ENCODE peak calls at places on chromosomes 2 and 18, in eight cellular contexts. One of them, this sample, is unnamed.

GRCh38 chr2:190684941-190685340 is 36.1 kb downstream of the NAB1 start:
- DNase-seq in cerebellar cortex: peak
- DNase-seq in cardiac fibroblast: no peak
- DNase-seq in neural progenitor cell: no peak
- DNase-seq in hepatocyte: no peak
- DNase-seq in right cardiac atrium: no peak
- DNase-seq in stimulated activated CD4-positive, alpha-beta T cell treated with anti-CD3 and anti-CD28 coated beads, Interleukin-15, amount 100 ng/mL, for 24 hours: no peak
- DNase-seq in HL-60: no peak
- DNase-seq in this sample: no peak

GRCh38 chr18:74652392-74652988 is 54.8 kb downstream of the ZNF407 start:
- DNase-seq in cerebellar cortex: peak
- DNase-seq in cardiac fibroblast: peak
- DNase-seq in neural progenitor cell: peak
- DNase-seq in hepatocyte: peak
- DNase-seq in right cardiac atrium: no peak
- DNase-seq in stimulated activated CD4-positive, alpha-beta T cell treated with anti-CD3 and anti-CD28 coated beads, Interleukin-15, amount 100 ng/mL, for 24 hours: no peak
- DNase-seq in HL-60: no peak
- DNase-seq in this sample: peak

GRCh38 chr2:44201648-44202047 is 33.0 kb downstream of the PPM1B start:
- DNase-seq in cerebellar cortex: no peak
- DNase-seq in cardiac fibroblast: no peak
- DNase-seq in neural progenitor cell: no peak
- DNase-seq in hepatocyte: no peak
- DNase-seq in right cardiac atrium: no peak
- DNase-seq in stimulated activated CD4-positive, alpha-beta T cell treated with anti-CD3 and anti-CD28 coated beads, Interleukin-15, amount 100 ng/mL, for 24 hours: no peak
- DNase-seq in HL-60: no peak
- DNase-seq in this sample: no peak

GRCh38 chr2:241009601-241010530 is 11.4 kb downstream of the SNED1 start:
- DNase-seq in cerebellar cortex: peak
- DNase-seq in cardiac fibroblast: peak
- DNase-seq in neural progenitor cell: peak
- DNase-seq in hepatocyte: peak
- DNase-seq in right cardiac atrium: peak
- DNase-seq in stimulated activated CD4-positive, alpha-beta T cell treated with anti-CD3 and anti-CD28 coated beads, Interleukin-15, amount 100 ng/mL, for 24 hours: peak
- DNase-seq in HL-60: no peak
- DNase-seq in this sample: peak

GRCh38 chr2:196902828-196903227 is 23.7 kb downstream of the PGAP1 start:
- DNase-seq in cerebellar cortex: no peak
- DNase-seq in cardiac fibroblast: no peak
- DNase-seq in neural progenitor cell: no peak
- DNase-seq in hepatocyte: no peak
- DNase-seq in right cardiac atrium: no peak
- DNase-seq in stimulated activated CD4-positive, alpha-beta T cell treated with anti-CD3 and anti-CD28 coated beads, Interleukin-15, amount 100 ng/mL, for 24 hours: no peak
- DNase-seq in HL-60: no peak
- DNase-seq in this sample: no peak

GRCh38 chr2:62147610-62148301 is 48.2 kb upstream of the B3GNT2 start:
- DNase-seq in cerebellar cortex: no peak
- DNase-seq in cardiac fibroblast: peak
- DNase-seq in neural progenitor cell: no peak
- DNase-seq in hepatocyte: no peak
- DNase-seq in right cardiac atrium: no peak
- DNase-seq in stimulated activated CD4-positive, alpha-beta T cell treated with anti-CD3 and anti-CD28 coated beads, Interleukin-15, amount 100 ng/mL, for 24 hours: no peak
- DNase-seq in HL-60: peak
- DNase-seq in this sample: no peak

GRCh38 chr2:231715988-231716616 is 7.8 kb downstream of the PTMA start:
- DNase-seq in cerebellar cortex: peak
- DNase-seq in cardiac fibroblast: peak
- DNase-seq in neural progenitor cell: no peak
- DNase-seq in hepatocyte: no peak
- DNase-seq in right cardiac atrium: no peak
- DNase-seq in stimulated activated CD4-positive, alpha-beta T cell treated with anti-CD3 and anti-CD28 coated beads, Interleukin-15, amount 100 ng/mL, for 24 hours: peak
- DNase-seq in HL-60: no peak
- DNase-seq in this sample: no peak

GRCh38 chr2:203097735-203098134 is 83.1 kb downstream of the NBEAL1 start:
- DNase-seq in cerebellar cortex: peak
- DNase-seq in cardiac fibroblast: peak
- DNase-seq in neural progenitor cell: no peak
- DNase-seq in hepatocyte: peak
- DNase-seq in right cardiac atrium: no peak
- DNase-seq in stimulated activated CD4-positive, alpha-beta T cell treated with anti-CD3 and anti-CD28 coated beads, Interleukin-15, amount 100 ng/mL, for 24 hours: no peak
- DNase-seq in HL-60: no peak
- DNase-seq in this sample: no peak

GRCh38 chr2:119476301-119477117 is 44.9 kb downstream of the TMEM37 start:
- DNase-seq in cerebellar cortex: peak
- DNase-seq in cardiac fibroblast: peak
- DNase-seq in neural progenitor cell: peak
- DNase-seq in hepatocyte: peak
- DNase-seq in right cardiac atrium: peak
- DNase-seq in stimulated activated CD4-positive, alpha-beta T cell treated with anti-CD3 and anti-CD28 coated beads, Interleukin-15, amount 100 ng/mL, for 24 hours: peak
- DNase-seq in HL-60: peak
- DNase-seq in this sample: no peak